ENCODE peak calls at places on chromosomes 7 and 10, in seven cellular contexts. T is neural crest cell, G is AG09319, X is GM10248, N is mucosa of descending colon, U is astrocyte, S is brain microvascular endothelial cell. E is an unnamed sample.

GRCh38 chr10:71128311-71129010 is 83.9 kb upstream of the UNC5B start:
- DNase-seq in S (peak; percentile 5), X (peak; percentile 2), G (no peak), T (no peak), U (no peak), N (no peak), E (no peak)

GRCh38 chr10:72754275-72755032 is 62.5 kb downstream of the MCU start:
- DNase-seq in X (no peak), U (no peak), S (no peak), G (no peak), T (no peak), N (no peak), E (no peak)

GRCh38 chr7:95922191-95922590 is 149.8 kb downstream of the DYNC1I1 start:
- DNase-seq in U (no peak), T (no peak), X (no peak), S (no peak), N (no peak), G (no peak), E (no peak)

GRCh38 chr10:124588736-124589451 is 127.3 kb downstream of the LHPP start:
- DNase-seq in G (no peak), X (no peak), T (no peak), S (no peak), N (peak; percentile 77), U (peak; percentile 35), E (no peak)

GRCh38 chr10:11205026-11205772 is 187.5 kb downstream of the CELF2 start:
- DNase-seq in X (no peak), U (no peak), N (no peak), S (no peak), G (no peak), T (no peak), E (no peak)

GRCh38 chr10:110218627-110219026 is 11.2 kb downstream of the MXI1 start:
- DNase-seq in T (no peak), G (no peak), U (no peak), X (no peak), N (no peak), S (no peak), E (no peak)

GRCh38 chr10:46232084-46232483 is 54.7 kb upstream of the ANTXRL start:
- DNase-seq in S (no peak), U (no peak), N (no peak), X (no peak), G (no peak), T (no peak), E (no peak)

GRCh38 chr7:64888561-64888900 is 14.5 kb upstream of the ZNF273 start:
- DNase-seq in X (no peak), T (no peak), S (no peak), G (no peak), U (no peak), N (no peak), E (no peak)

GRCh38 chr10:33600381-33600780 is 265.9 kb upstream of the NRP1 start:
- DNase-seq in N (no peak), U (peak; percentile 51), X (no peak), G (no peak), T (no peak), S (peak; percentile 54), E (no peak)

GRCh38 chr10:84302223-84302622 is 26.2 kb upstream of the CCSER2 start:
- DNase-seq in U (no peak), X (no peak), T (no peak), G (no peak), N (no peak), S (no peak), E (no peak)

GRCh38 chr7:144836545-144836842 is 641 bp upstream of the TPK1 start:
- DNase-seq in N (peak; percentile 64), T (no peak), G (no peak), X (no peak), S (no peak), U (no peak), E (no peak)

GRCh38 chr7:49778731-49779270 is 5.4 kb downstream of the VWC2 start:
- DNase-seq in G (no peak), T (no peak), N (no peak), U (no peak), S (no peak), X (no peak), E (no peak)

GRCh38 chr10:60733189-60733815 is 45.0 kb upstream of the CDK1 start:
- DNase-seq in N (peak; percentile 75), T (peak; percentile 30), X (peak; percentile 56), U (no peak), S (no peak), G (no peak), E (peak; percentile 56)

GRCh38 chr10:22379059-22379458 is 33.8 kb downstream of the SPAG6 start:
- DNase-seq in T (no peak), N (no peak), S (no peak), X (peak; percentile 39), G (no peak), U (no peak), E (no peak)

GRCh38 chr7:48140001-48140681 is 31.1 kb upstream of the ABCA13 start:
- DNase-seq in S (no peak), G (peak; percentile 34), X (no peak), U (no peak), N (no peak), T (no peak), E (no peak)

GRCh38 chr7:2979276-2979675 is 64.4 kb downstream of the CARD11 start:
- DNase-seq in T (no peak), G (no peak), U (no peak), X (peak; percentile 58), S (no peak), N (peak; percentile 28), E (no peak)

GRCh38 chr7:158030566-158030965 is 557.1 kb downstream of the PTPRN2 start:
- DNase-seq in N (no peak), S (no peak), G (no peak), U (no peak), T (no peak), X (no peak), E (no peak)

GRCh38 chr10:23171232-23171876 is 20.8 kb upstream of the PTF1A start:
- DNase-seq in U (peak; percentile 16), T (peak; percentile 56), X (no peak), G (no peak), S (peak; percentile 12), N (no peak), E (peak; percentile 61)

GRCh38 chr10:66625709-66626590 is 299.9 kb upstream of the LRRTM3 start:
- DNase-seq in U (no peak), T (no peak), N (no peak), G (no peak), S (no peak), X (no peak), E (no peak)

GRCh38 chr10:66622050-66622449 is 303.8 kb upstream of the LRRTM3 start:
- DNase-seq in U (no peak), S (no peak), X (no peak), N (no peak), G (no peak), T (no peak), E (no peak)

GRCh38 chr10:66629976-66630375 is 295.9 kb upstream of the LRRTM3 start:
- DNase-seq in X (no peak), U (peak; percentile 3), N (no peak), T (no peak), S (no peak), G (no peak), E (no peak)

DNA sequence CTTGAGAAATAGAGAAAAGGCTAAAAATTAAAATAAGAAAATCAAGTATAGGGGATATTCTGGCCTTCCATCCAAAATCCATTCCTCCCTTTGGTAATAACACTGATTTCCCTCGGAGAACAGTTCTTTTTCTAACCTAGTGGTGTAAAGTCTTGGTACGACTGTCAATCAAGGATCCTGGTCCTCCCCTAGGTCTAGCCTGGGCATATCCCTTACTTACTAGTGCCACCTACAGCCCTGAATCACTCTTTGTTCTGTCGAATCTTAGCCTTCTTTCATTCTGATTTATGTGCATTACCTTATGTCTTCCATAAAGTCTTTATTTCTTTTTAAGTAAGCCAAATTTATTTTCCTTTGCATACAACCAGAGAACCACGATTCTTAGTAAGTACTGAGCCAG is 298.7 kb upstream of the LRRTM3 start:
- DNase-seq in X (no peak), N (no peak), G (no peak), S (peak; percentile 34), U (no peak), T (no peak), E (peak; percentile 33)
- TF ChIP-seq CTCF in X (no peak), N (no peak), G (no peak), S (peak; percentile 55), U (peak; percentile 17), T (peak; percentile 46), E (peak; percentile 34)

GRCh38 chr7:90749774-90750173 is 153.7 kb downstream of the CDK14 start:
- DNase-seq in T (no peak), N (no peak), X (no peak), G (no peak), S (peak; percentile 34), U (no peak), E (peak; percentile 75)
- TF ChIP-seq CTCF in T (no peak), N (no peak), X (peak; percentile 41), G (peak; percentile 6), S (peak; percentile 56), U (no peak), E (peak; percentile 63)

DNA sequence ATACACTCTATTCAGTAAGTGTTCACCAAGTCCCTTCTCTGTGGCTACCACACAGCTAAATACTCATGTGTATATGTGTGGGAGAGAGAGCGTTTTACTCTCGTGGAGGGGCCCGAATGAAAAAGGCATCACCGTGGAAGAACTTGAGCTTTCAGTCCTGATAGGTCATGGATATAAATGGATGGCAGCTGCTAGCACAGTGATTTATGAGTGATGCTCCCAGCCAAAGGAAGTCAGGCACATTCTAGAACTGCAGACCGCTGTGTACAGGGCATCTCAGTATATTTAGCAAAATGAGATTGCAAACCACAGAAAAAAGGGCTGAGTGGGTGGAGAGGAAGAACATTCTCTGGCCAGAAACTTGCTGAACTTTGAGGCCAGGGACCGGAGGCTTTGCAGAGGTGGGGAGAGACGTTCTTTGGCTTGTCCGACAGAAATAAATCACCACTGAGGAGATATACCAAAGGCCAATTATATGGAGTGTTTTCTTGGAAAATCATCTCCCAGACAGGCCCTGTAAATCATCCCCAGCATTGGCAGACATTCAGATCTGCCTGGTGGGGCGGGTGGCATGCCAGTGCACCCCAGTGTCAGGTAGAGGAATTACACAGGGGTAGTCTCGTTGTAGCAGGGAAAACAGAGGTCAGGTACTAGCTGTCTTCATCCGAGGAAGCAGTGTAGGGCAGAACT is 655.3 kb downstream of the LRMDA start:
- DNase-seq in T (no peak), X (peak; percentile 28), S (peak; percentile 65), U (peak; percentile 97), G (no peak), N (peak; percentile 56), E (peak; percentile 20)
- TF ChIP-seq CTCF in T (peak; percentile 52), X (no peak), S (peak; percentile 84), U (peak; percentile 44), G (peak; percentile 30), N (peak; percentile 70), E (peak; percentile 32)

GRCh38 chr7:6575246-6576023 is 1.8 kb upstream of the ZDHHC4 start:
- DNase-seq in X (no peak), N (no peak), T (no peak), U (no peak), S (no peak), G (no peak), E (no peak)

GRCh38 chr7:6579446-6579845 is 2.2 kb downstream of the ZDHHC4 start:
- DNase-seq in X (no peak), S (peak; percentile 27), N (peak; percentile 1), T (no peak), G (no peak), U (no peak), E (peak; percentile 29)

GRCh38 chr7:6576024-6576866 is 1.0 kb upstream of the ZDHHC4 start:
- DNase-seq in G (no peak), N (no peak), X (no peak), T (no peak), S (no peak), U (no peak), E (no peak)

GRCh38 chr7:6577369-6578113 is at the start of gene ZDHHC4:
- DNase-seq in G (peak; percentile 64), T (peak; percentile 78), N (peak; percentile 94), S (peak; percentile 76), U (peak; percentile 81), X (peak; percentile 99), E (peak; percentile 94)

GRCh38 chr7:6578114-6579084 is 1.1 kb downstream of the ZDHHC4 start:
- DNase-seq in G (no peak), U (no peak), S (no peak), T (no peak), N (peak; percentile 54), X (no peak), E (no peak)
- TF ChIP-seq CTCF in G (no peak), U (no peak), S (no peak), T (no peak), N (no peak), X (no peak), E (no peak)

E was measured in A673.